ENCODE peak calls at places on chromosomes 7 and 10, in four cellular contexts. One of them, this sample, is unnamed.

GRCh38 chr7:136617176-136617575 is 251.3 kb upstream of the CHRM2 start:
- DNase-seq in Peyer's patch: no peak
- DNase-seq in progenitor cell of endocrine pancreas: no peak
- DNase-seq in iPS-NIHi11: no peak
- DNase-seq in this sample: no peak

GRCh38 chr10:123150986-123151738 is 3.0 kb upstream of the BUB3 start:
- DNase-seq in progenitor cell of endocrine pancreas: no peak
- DNase-seq in iPS-NIHi11: no peak
- DNase-seq in Peyer's patch: no peak
- DNase-seq in this sample: no peak

GRCh38 chr7:57250801-57251200 is 118.6 kb upstream of the ZNF479 start:
- DNase-seq in progenitor cell of endocrine pancreas: no peak
- DNase-seq in Peyer's patch: no peak
- DNase-seq in iPS-NIHi11: no peak
- DNase-seq in this sample: no peak

GRCh38 chr10:85778074-85778473 is 588.5 kb downstream of the GRID1 start:
- DNase-seq in Peyer's patch: no peak
- DNase-seq in progenitor cell of endocrine pancreas: no peak
- DNase-seq in iPS-NIHi11: no peak
- DNase-seq in this sample: no peak

GRCh38 chr10:124116771-124117510 is 23.5 kb upstream of the CHST15 start:
- DNase-seq in Peyer's patch: no peak
- DNase-seq in progenitor cell of endocrine pancreas: no peak
- DNase-seq in iPS-NIHi11: no peak
- DNase-seq in this sample: no peak

GRCh38 chr7:111357691-111358090 is 204.6 kb downstream of the IMMP2L start:
- DNase-seq in progenitor cell of endocrine pancreas: no peak
- DNase-seq in iPS-NIHi11: no peak
- DNase-seq in Peyer's patch: no peak
- DNase-seq in this sample: no peak

GRCh38 chr7:43417455-43417854 is 165.5 kb upstream of the STK17A start:
- DNase-seq in Peyer's patch: no peak
- DNase-seq in progenitor cell of endocrine pancreas: no peak
- DNase-seq in iPS-NIHi11: no peak
- DNase-seq in this sample: no peak

GRCh38 chr10:96287392-96288105 is 16.2 kb upstream of the BLNK start:
- DNase-seq in Peyer's patch: no peak
- DNase-seq in iPS-NIHi11: no peak
- DNase-seq in progenitor cell of endocrine pancreas: no peak
- DNase-seq in this sample: peak

GRCh38 chr10:91684841-91685240 is 52.0 kb upstream of the PPP1R3C start:
- DNase-seq in iPS-NIHi11: no peak
- DNase-seq in Peyer's patch: no peak
- DNase-seq in progenitor cell of endocrine pancreas: no peak
- DNase-seq in this sample: no peak

GRCh38 chr7:27148031-27148775 is 629 bp upstream of the HOXA6 start:
- DNase-seq in Peyer's patch: peak
- DNase-seq in progenitor cell of endocrine pancreas: peak
- DNase-seq in iPS-NIHi11: peak
- DNase-seq in this sample: no peak

GRCh38 chr7:4683884-4684565 is 1.9 kb downstream of the FOXK1 start:
- DNase-seq in progenitor cell of endocrine pancreas: no peak
- DNase-seq in iPS-NIHi11: no peak
- DNase-seq in Peyer's patch: peak
- DNase-seq in this sample: no peak

GRCh38 chr10:926075-926698 is 5.3 kb downstream of the LARP4B start:
- DNase-seq in progenitor cell of endocrine pancreas: no peak
- DNase-seq in Peyer's patch: no peak
- DNase-seq in iPS-NIHi11: no peak
- DNase-seq in this sample: no peak

GRCh38 chr10:59817806-59818205 is 64.6 kb upstream of the MRLN start:
- DNase-seq in progenitor cell of endocrine pancreas: no peak
- DNase-seq in Peyer's patch: no peak
- DNase-seq in iPS-NIHi11: no peak
- DNase-seq in this sample: no peak

GRCh38 chr10:93458821-93459257 is 23.3 kb downstream of the MYOF start:
- DNase-seq in Peyer's patch: no peak
- DNase-seq in progenitor cell of endocrine pancreas: peak
- DNase-seq in iPS-NIHi11: peak
- DNase-seq in this sample: no peak

GRCh38 chr10:128110339-128110738 is 15.9 kb downstream of the MKI67 start:
- DNase-seq in Peyer's patch: no peak
- DNase-seq in iPS-NIHi11: no peak
- DNase-seq in progenitor cell of endocrine pancreas: no peak
- DNase-seq in this sample: no peak

GRCh38 chr10:5538446-5538845 is 13.7 kb downstream of the CALML3 start:
- DNase-seq in progenitor cell of endocrine pancreas: no peak
- DNase-seq in Peyer's patch: peak
- DNase-seq in iPS-NIHi11: no peak
- DNase-seq in this sample: no peak

GRCh38 chr10:92381543-92381954 is 90.6 kb downstream of the MARCHF5 start:
- DNase-seq in iPS-NIHi11: no peak
- DNase-seq in Peyer's patch: no peak
- DNase-seq in progenitor cell of endocrine pancreas: no peak
- DNase-seq in this sample: no peak

GRCh38 chr7:5523052-5523711 is 99.5 kb upstream of the TNRC18 start:
- DNase-seq in iPS-NIHi11: peak
- DNase-seq in Peyer's patch: no peak
- DNase-seq in progenitor cell of endocrine pancreas: no peak
- DNase-seq in this sample: no peak

GRCh38 chr10:120562956-120563355 is 105.9 kb downstream of the PLPP4 start:
- DNase-seq in Peyer's patch: no peak
- DNase-seq in iPS-NIHi11: no peak
- DNase-seq in progenitor cell of endocrine pancreas: no peak
- DNase-seq in this sample: no peak

GRCh38 chr7:102260856-102261255 is 25.8 kb upstream of the SH2B2 start:
- DNase-seq in iPS-NIHi11: peak
- DNase-seq in progenitor cell of endocrine pancreas: no peak
- DNase-seq in Peyer's patch: no peak
- DNase-seq in this sample: no peak

GRCh38 chr10:86711237-86711956 is 43.1 kb downstream of the LDB3 start:
- DNase-seq in iPS-NIHi11: peak
- DNase-seq in Peyer's patch: peak
- DNase-seq in progenitor cell of endocrine pancreas: peak
- DNase-seq in this sample: peak

GRCh38 chr10:86206216-86206615 is 160.4 kb downstream of the GRID1 start:
- DNase-seq in Peyer's patch: peak
- DNase-seq in iPS-NIHi11: no peak
- DNase-seq in progenitor cell of endocrine pancreas: no peak
- DNase-seq in this sample: no peak

GRCh38 chr7:137935849-137936508 is 65.9 kb downstream of the CREB3L2 start:
- DNase-seq in progenitor cell of endocrine pancreas: no peak
- DNase-seq in iPS-NIHi11: no peak
- DNase-seq in Peyer's patch: no peak
- DNase-seq in this sample: no peak

GRCh38 chr7:101651116-101651515 is 22.0 kb upstream of the MYL10 start:
- DNase-seq in Peyer's patch: no peak
- DNase-seq in iPS-NIHi11: no peak
- DNase-seq in progenitor cell of endocrine pancreas: no peak
- DNase-seq in this sample: no peak

GRCh38 chr10:79127151-79127961 is 58.6 kb downstream of the ZMIZ1 start:
- DNase-seq in Peyer's patch: peak
- DNase-seq in iPS-NIHi11: peak
- DNase-seq in progenitor cell of endocrine pancreas: peak
- DNase-seq in this sample: no peak

GRCh38 chr10:99975106-99975829 is 34.5 kb downstream of the DNMBP start:
- DNase-seq in progenitor cell of endocrine pancreas: no peak
- DNase-seq in Peyer's patch: no peak
- DNase-seq in iPS-NIHi11: no peak
- DNase-seq in this sample: no peak

GRCh38 chr10:77457266-77457665 is 180.3 kb downstream of the KCNMA1 start:
- DNase-seq in progenitor cell of endocrine pancreas: no peak
- DNase-seq in Peyer's patch: no peak
- DNase-seq in iPS-NIHi11: no peak
- DNase-seq in this sample: no peak

GRCh38 chr7:105788816-105789349 is 87.5 kb downstream of the ATXN7L1 start:
- DNase-seq in progenitor cell of endocrine pancreas: no peak
- DNase-seq in iPS-NIHi11: no peak
- DNase-seq in Peyer's patch: no peak
- DNase-seq in this sample: no peak

GRCh38 chr10:112335866-112336265 is 38.0 kb upstream of the ACSL5 start:
- DNase-seq in Peyer's patch: peak
- DNase-seq in iPS-NIHi11: no peak
- DNase-seq in progenitor cell of endocrine pancreas: no peak
- DNase-seq in this sample: no peak

GRCh38 chr7:151157645-151158329 is 9.7 kb downstream of the GBX1 start:
- DNase-seq in iPS-NIHi11: no peak
- DNase-seq in Peyer's patch: no peak
- DNase-seq in progenitor cell of endocrine pancreas: no peak
- DNase-seq in this sample: no peak

GRCh38 chr7:63014792-63015191 is 983.9 kb upstream of the ZNF722 start:
- DNase-seq in iPS-NIHi11: no peak
- DNase-seq in progenitor cell of endocrine pancreas: no peak
- DNase-seq in Peyer's patch: no peak
- DNase-seq in this sample: no peak

GRCh38 chr7:73901823-73902597 is 41.1 kb downstream of the TMEM270 start:
- DNase-seq in Peyer's patch: no peak
- DNase-seq in progenitor cell of endocrine pancreas: no peak
- DNase-seq in iPS-NIHi11: peak
- DNase-seq in this sample: no peak

GRCh38 chr10:46287846-46288480 is 1.2 kb downstream of the ANTXRL start:
- DNase-seq in Peyer's patch: peak
- DNase-seq in progenitor cell of endocrine pancreas: no peak
- DNase-seq in iPS-NIHi11: no peak
- DNase-seq in this sample: no peak

GRCh38 chr10:44967596-44967995 is 8.0 kb downstream of the RASSF4 start:
- DNase-seq in Peyer's patch: no peak
- DNase-seq in progenitor cell of endocrine pancreas: no peak
- DNase-seq in iPS-NIHi11: no peak
- DNase-seq in this sample: no peak

This sample was measured in NCI-H2081.